ENCODE peak calls at places on chromosomes 3 and 15, in six cellular contexts. H is activated T-cell treated with anti-CD3 and anti-CD28 coated beads, Interleukin-2, amount 50 U/mL, for 1 hour; I is GM10248; L is central memory CD4-positive, alpha-beta T cell; Y is activated CD4-positive, CD25-positive, alpha-beta regulatory T cell treated with anti-CD3 and anti-CD28 coated beads, Interleukin-2, amount 50 U/mL, for 72 hours; S is stimulated activated naive CD8-positive, alpha-beta T cell treated with anti-CD3 and anti-CD28 coated beads, Interleukin-15, Interleukin-2, amounts not matched to agents 100 U/mL and 50 U/mL, for 24 hours. N is an unnamed sample.

GRCh38 chr3:26657406-26657976 is 34.9 kb downstream of the LRRC3B start:
- DNase-seq in S (no peak), H (no peak), I (no peak), L (no peak), Y (no peak), N (no peak)

GRCh38 chr3:157865449-157865862 is 240.8 kb downstream of the SHOX2 start:
- DNase-seq in I (peak), S (peak), L (no peak), H (peak), Y (peak), N (peak)

GRCh38 chr3:13427662-13428603 is 7.8 kb upstream of the NUP210 start:
- DNase-seq in Y (no peak), S (no peak), H (no peak), I (no peak), L (peak), N (no peak)

GRCh38 chr3:168186293-168186983 is 90.7 kb upstream of the GOLIM4 start:
- DNase-seq in I (no peak), L (no peak), H (no peak), Y (no peak), S (no peak), N (no peak)

GRCh38 chr15:32856753-32857152 is 138.9 kb downstream of the GREM1 start:
- DNase-seq in I (no peak), Y (no peak), L (no peak), H (no peak), S (no peak), N (no peak)

GRCh38 chr3:124834723-124835718 is 52.1 kb downstream of the ITGB5 start:
- DNase-seq in H (peak), I (peak), L (peak), Y (peak), S (peak), N (peak)

GRCh38 chr3:12158387-12159226 is at the start of gene TIMP4:
- DNase-seq in L (no peak), Y (no peak), S (no peak), I (no peak), H (no peak), N (no peak)

GRCh38 chr3:175105066-175105465 is 245.9 kb downstream of the NAALADL2 start:
- DNase-seq in L (no peak), H (no peak), Y (no peak), S (no peak), I (no peak), N (no peak)

GRCh38 chr3:50698269-50698668 is 23.5 kb downstream of the DOCK3 start:
- DNase-seq in L (no peak), H (no peak), S (no peak), Y (no peak), I (no peak), N (no peak)

GRCh38 chr15:54131410-54131809 is 153.2 kb downstream of the UNC13C start:
- DNase-seq in I (no peak), L (no peak), H (no peak), Y (no peak), S (no peak), N (no peak)

GRCh38 chr3:102673271-102674115 is 238.7 kb downstream of the ZPLD1 start:
- DNase-seq in S (peak), L (peak), I (peak), Y (peak), H (peak), N (peak)

GRCh38 chr3:38138347-38139190 is at the start of gene MYD88:
- DNase-seq in L (peak), S (peak), I (peak), H (peak), Y (peak), N (no peak)

GRCh38 chr3:127275287-127275781 is 12.5 kb downstream of the PRR20G start:
- DNase-seq in H (no peak), I (no peak), L (no peak), Y (no peak), S (no peak), N (no peak)

GRCh38 chr15:46280753-46281521 is 646.1 kb downstream of the SQOR start:
- DNase-seq in Y (no peak), I (no peak), L (no peak), S (no peak), H (no peak), N (no peak)

GRCh38 chr3:110932515-110933095 is 139.0 kb upstream of the NECTIN3 start:
- DNase-seq in L (no peak), I (no peak), H (no peak), Y (no peak), S (no peak), N (no peak)

GRCh38 chr3:14319654-14320182 is 82.7 kb upstream of the SLC6A6 start:
- DNase-seq in S (peak), L (no peak), I (peak), H (no peak), Y (no peak), N (peak)

GRCh38 chr15:47066386-47066785 is 650.9 kb upstream of the SEMA6D start:
- DNase-seq in I (no peak), S (no peak), H (no peak), Y (no peak), L (no peak), N (no peak)

GRCh38 chr15:65841121-65841930 is 28.0 kb upstream of the RAB11A start:
- DNase-seq in S (no peak), L (no peak), I (no peak), H (no peak), Y (no peak), N (no peak)

N was measured in GM12878.